ENCODE peak calls at places on chromosomes 13 and 19, in seven cellular contexts. R is stimulated activated CD4-positive, alpha-beta T cell treated with anti-CD3 and anti-CD28 coated beads, Interleukin-4, amount 100 ng/mL, for 48 hours; H is RPMI8226; Q is GM03348; F is AG04450; N is cardiac fibroblast; L is activated CD4-positive, alpha-beta T cell treated with anti-CD3 and anti-CD28 coated beads, Interleukin-2, amount 50 U/mL, for 1 hour. S is an unnamed sample.

GRCh38 chr13:26198116-26198515 is 24.0 kb downstream of the RNF6 start:
- DNase-seq in F (no peak), H (no peak), R (no peak), N (no peak), L (no peak), Q (no peak), S (no peak)

GRCh38 chr19:49073514-49074378 is 1.2 kb upstream of the KCNA7 start:
- DNase-seq in L (no peak), H (peak), F (no peak), N (no peak), R (no peak), Q (no peak), S (no peak)

GRCh38 chr19:51784922-51785690 is 9.9 kb upstream of the FPR3 start:
- DNase-seq in R (peak), L (no peak), Q (peak), N (peak), F (no peak), H (peak), S (no peak)

GRCh38 chr19:47779524-47780214 is 1.2 kb downstream of the SELENOW start:
- DNase-seq in Q (peak), F (no peak), H (no peak), R (no peak), L (no peak), N (peak), S (no peak)

GRCh38 chr19:10122066-10122465 is 2.4 kb upstream of the EIF3G start:
- DNase-seq in F (peak), Q (peak), L (no peak), N (peak), R (no peak), H (no peak), S (no peak)

GRCh38 chr13:93730780-93731179 is 504.2 kb downstream of the GPC6 start:
- DNase-seq in F (no peak), R (no peak), H (no peak), N (peak), L (no peak), Q (no peak), S (no peak)

GRCh38 chr13:108003626-108004025 is 211.7 kb downstream of the LIG4 start:
- DNase-seq in R (no peak), H (no peak), F (no peak), Q (no peak), N (no peak), L (no peak), S (no peak)

GRCh38 chr13:105048685-105049084 is 1486.8 kb downstream of the EFNB2 start:
- DNase-seq in N (no peak), L (no peak), H (no peak), R (no peak), Q (no peak), F (no peak), S (no peak)

GRCh38 chr13:100131863-100132574 is 43.1 kb downstream of the PCCA start:
- DNase-seq in R (no peak), H (no peak), L (no peak), Q (peak), N (peak), F (peak), S (no peak)

GRCh38 chr13:112902669-112903068 is 66.3 kb upstream of the MCF2L start:
- DNase-seq in N (no peak), R (no peak), H (no peak), Q (no peak), L (no peak), F (no peak), S (no peak)

GRCh38 chr13:66501187-66501586 is 728.9 kb downstream of the PCDH9 start:
- DNase-seq in N (peak), F (no peak), L (no peak), Q (peak), H (no peak), R (no peak), S (no peak)

GRCh38 chr19:2969104-2969504 is 8.3 kb upstream of the TLE6 start:
- DNase-seq in L (no peak), R (no peak), H (peak), F (no peak), N (peak), Q (no peak), S (peak)

GRCh38 chr19:15576526-15577156 is 38.4 kb upstream of the CYP4F8 start:
- DNase-seq in Q (no peak), N (no peak), F (no peak), H (no peak), R (no peak), L (no peak), S (no peak)

GRCh38 chr13:59409651-59410200 is 754.0 kb downstream of the DIAPH3 start:
- DNase-seq in Q (no peak), F (no peak), H (no peak), R (no peak), N (no peak), L (no peak), S (no peak)

GRCh38 chr13:30581582-30581981 is 36.1 kb upstream of the USPL1 start:
- DNase-seq in H (peak), N (peak), F (no peak), L (no peak), R (no peak), Q (peak), S (no peak)

S was measured in NCI-H187.